ENCODE peak calls at places on chromosomes 2 and 18, in four cellular contexts. Z is GM12878, X is H1, U is SK-N-SH. B is an unnamed sample.

GRCh38 chr2:143068094-143068890 is 60.9 kb upstream of the ARHGAP15 start:
- DNase-seq in Z (no peak), X (no peak), U (no peak), B (no peak)

GRCh38 chr2:20168727-20169696 is 55.9 kb downstream of the SDC1 start:
- DNase-seq in Z (no peak), X (no peak), U (no peak), B (no peak)

GRCh38 chr2:202005272-202005887 is 28.3 kb upstream of the FZD7 start:
- DNase-seq in Z (peak; percentile 21), X (no peak), U (no peak), B (no peak)

GRCh38 chr2:129748653-129749052 is 230.8 kb upstream of the RAB6C start:
- DNase-seq in Z (no peak), X (peak; percentile 19), U (no peak), B (peak; percentile 21)

GRCh38 chr2:198901894-198902293 is 555.8 kb downstream of the SATB2 start:
- DNase-seq in Z (no peak), X (no peak), U (peak; percentile 8), B (no peak)

GRCh38 chr2:187336332-187336731 is 111.7 kb downstream of the CALCRL start:
- DNase-seq in Z (no peak), X (no peak), U (no peak), B (no peak)

GRCh38 chr2:133718688-133719201 is 150.5 kb upstream of the NCKAP5 start:
- DNase-seq in Z (no peak), X (no peak), U (peak; percentile 8), B (no peak)

GRCh38 chr2:120338015-120338414 is 7.9 kb upstream of the INHBB start:
- DNase-seq in Z (no peak), X (no peak), U (no peak), B (no peak)

GRCh38 chr2:66814916-66815315 is 380.0 kb downstream of the MEIS1 start:
- DNase-seq in Z (no peak), X (no peak), U (no peak), B (no peak)

GRCh38 chr2:3101016-3101703 is 276.5 kb downstream of the EIPR1 start:
- DNase-seq in Z (no peak), X (no peak), U (peak; percentile 93), B (no peak)

GRCh38 chr18:46099463-46099862 is 1.4 kb upstream of the ATP5F1A start:
- DNase-seq in Z (no peak), X (no peak), U (no peak), B (no peak)

GRCh38 chr18:46096651-46097300 is 1.3 kb downstream of the ATP5F1A start:
- DNase-seq in Z (no peak), X (no peak), U (no peak), B (no peak)

GRCh38 chr18:46097378-46097852 is 681 bp downstream of the ATP5F1A start:
- DNase-seq in Z (no peak), X (no peak), U (no peak), B (no peak)

GRCh38 chr18:46098616-46098933 is 479 bp upstream of the ATP5F1A start:
- DNase-seq in Z (no peak), X (no peak), U (no peak), B (no peak)

DNA sequence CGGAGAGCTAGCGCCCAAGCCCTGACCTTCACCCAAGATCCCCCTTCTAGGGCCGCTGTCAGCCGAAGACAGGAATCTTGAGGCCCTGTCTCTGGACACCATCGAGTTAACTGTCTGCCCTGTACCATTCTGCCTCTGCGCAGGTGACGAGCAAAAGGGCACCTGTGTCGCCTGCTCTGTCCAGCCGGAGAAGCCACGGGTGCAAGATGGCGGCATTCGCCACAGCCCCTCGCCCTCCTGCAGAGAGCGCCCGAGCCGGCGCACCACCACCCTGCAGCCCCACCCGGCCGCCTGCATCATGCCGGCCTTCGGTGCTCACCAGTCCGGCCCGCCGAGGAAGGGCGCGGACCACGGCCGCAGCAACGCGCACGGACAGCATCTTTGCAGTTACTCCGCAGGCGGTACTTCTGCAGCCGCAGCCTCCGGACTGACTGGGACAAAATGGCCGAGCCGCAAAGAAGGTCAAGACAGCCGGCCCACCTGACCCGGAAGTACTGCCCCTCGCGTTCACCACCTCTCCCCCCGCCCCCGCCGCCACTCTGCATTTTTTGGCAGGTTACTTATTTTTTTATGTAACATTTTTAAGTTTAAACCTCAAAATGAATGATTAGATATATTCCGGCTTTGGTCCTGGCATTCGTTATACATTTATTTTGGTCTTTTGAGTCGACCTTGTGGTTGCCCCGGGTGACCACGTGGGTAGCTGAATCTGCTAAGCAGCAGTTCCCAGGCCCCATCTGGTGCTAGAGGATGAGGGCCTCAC is at the start of gene ATP5F1A:
- DNase-seq in Z (peak; percentile 48), X (no peak), U (peak; percentile 92), B (peak; percentile 77)
- TF ChIP-seq TCF12 in Z (no peak), X (no peak), U (no peak), B (peak; percentile 52)

DNA sequence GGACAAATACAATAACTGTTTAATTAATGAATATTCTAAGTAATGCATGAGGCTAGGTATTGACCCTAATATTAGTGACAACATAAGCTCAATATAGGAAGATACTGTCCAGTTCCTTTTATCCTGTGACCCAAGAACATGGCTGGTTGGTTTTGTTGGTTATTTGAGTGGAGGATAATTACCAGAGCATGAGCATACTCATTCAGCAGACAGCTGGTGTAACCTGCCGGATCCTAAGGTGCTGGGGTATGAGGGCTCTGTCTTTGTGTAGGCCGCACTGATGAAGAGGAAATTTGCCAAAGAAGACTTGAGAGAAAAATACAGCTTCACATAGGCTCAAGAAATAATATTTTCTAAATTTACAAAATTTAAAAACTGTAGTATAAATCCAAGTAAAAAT is 106.7 kb downstream of the PDE1A start:
- DNase-seq in Z (no peak), X (no peak), U (no peak), B (no peak)
- TF ChIP-seq TCF12 in Z (no peak), X (no peak), U (no peak), B (no peak)

DNA sequence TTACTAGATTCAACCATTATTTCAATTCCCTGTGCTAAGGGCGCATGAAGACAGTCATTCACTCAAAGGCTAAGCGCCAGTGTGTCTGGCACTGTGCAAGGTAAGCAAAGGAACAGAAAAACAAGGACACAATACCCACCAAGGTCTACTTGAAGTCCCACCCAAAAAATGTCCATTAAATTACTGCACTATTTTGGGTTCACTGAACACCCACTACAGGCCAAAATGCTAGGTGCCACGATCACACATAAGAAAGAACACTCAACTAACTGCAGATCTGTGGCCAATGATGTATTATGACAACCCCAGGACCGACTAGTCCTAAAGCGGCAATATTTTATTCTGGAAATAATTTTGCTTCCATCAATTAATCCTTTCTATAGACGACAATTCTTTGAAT is 1.8 kb downstream of the TMEM131 start:
- DNase-seq in Z (no peak), X (no peak), U (no peak), B (no peak)
- TF ChIP-seq TCF12 in Z (no peak), X (no peak), U (no peak), B (no peak)

GRCh38 chr2:17620841-17621240 is 80.3 kb downstream of the VSNL1 start:
- DNase-seq in Z (no peak), X (no peak), U (no peak), B (no peak)

GRCh38 chr2:17621781-17622180 is 81.3 kb downstream of the VSNL1 start:
- DNase-seq in Z (no peak), X (no peak), U (no peak), B (no peak)

GRCh38 chr2:17617955-17618354 is 77.5 kb downstream of the VSNL1 start:
- DNase-seq in Z (no peak), X (no peak), U (no peak), B (no peak)

GRCh38 chr2:17617508-17617907 is 77.0 kb downstream of the VSNL1 start:
- DNase-seq in Z (no peak), X (no peak), U (no peak), B (no peak)

DNA sequence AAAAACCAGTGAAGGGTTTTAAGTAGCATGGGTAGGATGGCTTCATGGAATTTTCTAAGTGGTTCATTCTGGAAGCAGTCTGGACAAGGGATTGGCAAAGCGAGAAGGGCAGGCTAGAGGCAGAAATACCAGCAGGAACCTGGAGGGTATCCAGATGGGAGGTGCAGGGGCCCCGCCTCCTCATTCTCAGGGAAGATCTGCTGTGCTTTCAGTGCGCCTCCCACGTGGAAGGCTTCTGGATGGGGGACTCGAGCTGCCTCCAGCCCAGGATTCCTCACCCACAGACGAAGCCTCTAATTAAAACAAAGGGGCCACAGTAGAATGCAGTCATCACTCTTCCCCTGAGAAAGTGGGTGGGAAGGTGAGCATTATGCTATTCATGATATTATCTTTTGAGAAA is 79.8 kb downstream of the VSNL1 start:
- DNase-seq in Z (no peak), X (no peak), U (no peak), B (no peak)
- TF ChIP-seq TCF12 in Z (no peak), X (no peak), U (no peak), B (no peak)

DNA sequence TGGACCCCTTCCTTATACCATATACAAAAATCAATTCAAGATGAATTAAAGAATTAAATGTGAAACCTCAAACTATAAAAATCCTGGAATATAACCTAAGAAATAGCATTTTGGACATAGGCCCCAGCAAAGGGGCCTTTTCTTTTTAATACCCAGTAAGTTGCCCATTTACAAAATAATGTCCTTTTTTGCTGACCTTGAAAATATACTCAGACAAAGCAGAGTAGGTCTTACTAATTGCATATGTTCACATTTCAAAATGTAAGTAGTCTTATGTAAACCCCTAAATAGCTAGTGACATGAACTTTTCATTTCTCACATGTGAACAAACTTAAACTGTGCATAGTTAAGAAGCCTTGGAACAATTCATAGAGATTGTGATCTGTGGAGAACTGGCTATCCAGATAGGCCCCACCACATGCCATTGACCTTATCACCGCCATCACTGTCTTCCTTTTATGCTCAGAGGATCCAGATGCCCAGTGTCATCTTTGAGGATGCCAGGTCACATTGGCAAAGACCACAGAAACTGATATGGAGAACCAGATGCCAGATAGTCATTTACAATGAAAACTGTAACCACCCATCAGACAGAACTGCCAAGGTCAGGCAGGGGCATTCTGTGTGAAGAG is 282.4 kb upstream of the RAB12 start:
- DNase-seq in Z (no peak), X (no peak), U (peak; percentile 50), B (no peak)
- TF ChIP-seq TCF12 in Z (no peak), X (no peak), U (peak; percentile 23), B (no peak)

GRCh38 chr18:61854578-61854977 is 38.2 kb downstream of the RNF152 start:
- DNase-seq in Z (no peak), X (no peak), U (no peak), B (no peak)
- TF ChIP-seq TCF12 in Z (no peak), X (no peak), U (no peak), B (no peak)

GRCh38 chr2:125405816-125406215 is 1250.1 kb upstream of the GYPC start:
- DNase-seq in Z (no peak), X (no peak), U (no peak), B (peak; percentile 9)

DNA sequence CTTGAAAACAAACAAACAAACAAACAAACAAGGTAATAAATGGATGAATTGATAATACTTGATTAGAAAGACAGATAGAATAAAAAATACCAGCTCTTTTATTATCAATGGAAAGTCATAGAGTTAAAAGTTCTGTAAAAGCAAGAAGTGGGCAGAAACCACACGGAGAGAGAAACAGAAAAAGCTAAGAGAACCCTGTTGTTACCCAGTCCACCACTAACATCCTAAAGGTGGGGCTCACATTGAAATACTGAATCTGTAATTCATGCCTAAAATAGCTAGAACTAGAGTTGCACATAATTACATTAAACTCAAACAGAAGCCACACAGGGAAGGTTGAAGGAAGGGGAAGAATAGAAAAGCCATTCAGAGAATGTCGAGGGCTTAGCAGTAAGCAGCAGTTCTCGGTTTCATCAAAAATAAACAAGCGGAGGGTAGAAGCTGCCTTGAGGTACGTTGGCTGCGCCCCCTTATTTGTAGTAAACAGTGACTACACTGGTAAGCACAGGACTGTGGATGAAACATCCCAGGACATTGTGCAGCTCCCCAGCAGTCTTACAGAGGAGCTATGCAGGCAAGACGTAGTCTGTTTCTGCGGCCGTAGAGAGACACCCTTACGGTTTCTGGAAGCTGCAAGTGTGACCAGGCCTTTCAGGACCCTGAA is 1247.0 kb upstream of the GYPC start:
- DNase-seq in Z (no peak), X (no peak), U (no peak), B (no peak)
- TF ChIP-seq TCF12 in Z (no peak), X (no peak), U (no peak), B (no peak)